ENCODE peak calls at places on chromosomes 5 and 9, in four cellular contexts. A, G, N and M are unnamed samples.

GRCh38 chr5:65103674-65104035 is 334.9 kb downstream of the CWC27 start:
- DNase-seq in A (no peak), G (no peak), N (no peak), M (no peak)

GRCh38 chr5:10351199-10351881 is 2.2 kb upstream of the MARCHF6 start:
- DNase-seq in A (no peak), G (peak; percentile 41), N (peak; percentile 64), M (no peak)

GRCh38 chr5:56569576-56569975 is 245.8 kb upstream of the MAP3K1 start:
- DNase-seq in A (no peak), G (no peak), N (no peak), M (no peak)

GRCh38 chr5:9557696-9558095 is 11.8 kb upstream of the SEMA5A start:
- DNase-seq in A (no peak), G (no peak), N (no peak), M (no peak)

GRCh38 chr5:139138790-139139189 is 59.4 kb downstream of the SIL1 start:
- DNase-seq in A (no peak), G (peak; percentile 44), N (no peak), M (no peak)

GRCh38 chr5:52878671-52879070 is 91.0 kb downstream of the ITGA1 start:
- DNase-seq in A (no peak), G (no peak), N (no peak), M (no peak)

GRCh38 chr5:18977880-18978279 is 1010.1 kb downstream of the CDH18 start:
- DNase-seq in A (no peak), G (no peak), N (no peak), M (no peak)

GRCh38 chr5:122839731-122840130 is 5.7 kb upstream of the SNX24 start:
- DNase-seq in A (no peak), G (no peak), N (no peak), M (no peak)

GRCh38 chr5:415928-416635 is 26.9 kb upstream of the EXOC3 start:
- DNase-seq in A (no peak), G (peak; percentile 38), N (no peak), M (no peak)
- TF ChIP-seq SP1 in A (no peak), G (no peak), N (no peak), M (no peak)

DNA sequence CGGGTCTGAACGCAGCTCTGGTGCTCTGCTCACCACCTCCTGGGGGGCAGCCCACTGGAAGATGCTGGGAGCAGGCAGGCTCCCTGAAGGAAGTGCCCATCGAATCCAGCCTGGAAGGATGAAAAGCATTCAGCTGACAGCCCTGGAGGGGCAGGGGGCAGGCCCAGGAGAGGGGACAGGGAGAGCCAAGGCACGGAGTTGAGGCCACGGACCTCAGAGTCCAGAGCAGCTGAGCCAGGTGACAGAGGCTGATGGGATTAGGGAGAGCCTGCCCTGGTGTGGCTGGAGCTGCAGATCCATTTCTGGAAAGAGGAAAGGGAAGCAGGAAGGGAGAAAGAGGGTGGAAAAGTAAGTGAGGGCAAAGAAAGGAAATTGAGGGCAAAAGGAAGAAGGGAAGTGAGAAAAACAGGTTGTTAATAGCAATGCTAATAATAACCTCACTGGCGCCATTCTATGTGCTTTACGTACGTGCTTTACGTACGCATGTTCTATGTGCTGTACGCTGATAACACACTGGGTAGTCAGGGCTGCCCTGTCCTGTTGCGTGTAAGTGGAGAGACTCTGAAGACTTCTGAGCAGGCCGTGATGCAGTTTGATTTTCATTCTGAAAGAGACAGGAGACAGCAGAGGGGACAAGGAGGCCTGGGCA is 52.6 kb downstream of the LMX1B start:
- DNase-seq in A (peak; percentile 20), G (no peak), N (peak; percentile 37), M (no peak)
- TF ChIP-seq BHLHE40 in A (no peak), G (no peak), N (no peak), M (no peak)

DNA sequence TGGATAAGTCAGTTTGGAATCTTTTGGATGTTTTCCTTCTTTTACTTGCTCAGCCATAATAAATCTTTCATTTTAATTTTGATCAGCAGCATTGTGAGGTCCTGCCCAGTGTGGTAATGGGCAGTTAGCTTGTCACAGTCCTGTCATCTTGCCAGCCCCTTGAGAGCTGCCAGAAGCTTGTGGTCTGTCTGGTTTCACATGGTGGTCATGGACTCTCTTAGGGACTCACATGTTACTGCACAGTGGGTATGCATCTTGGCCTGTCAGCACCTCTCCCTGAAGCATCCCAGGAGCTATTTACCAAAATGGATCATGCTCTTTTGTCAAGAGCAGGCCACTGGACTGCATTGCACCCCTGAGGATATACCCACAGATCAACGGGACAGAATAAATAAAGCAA is 60.3 kb downstream of the DAPK1 start:
- DNase-seq in A (peak; percentile 64), G (no peak), N (no peak), M (no peak)
- TF ChIP-seq SP1 in A (no peak), G (no peak), N (no peak), M (no peak)

DNA sequence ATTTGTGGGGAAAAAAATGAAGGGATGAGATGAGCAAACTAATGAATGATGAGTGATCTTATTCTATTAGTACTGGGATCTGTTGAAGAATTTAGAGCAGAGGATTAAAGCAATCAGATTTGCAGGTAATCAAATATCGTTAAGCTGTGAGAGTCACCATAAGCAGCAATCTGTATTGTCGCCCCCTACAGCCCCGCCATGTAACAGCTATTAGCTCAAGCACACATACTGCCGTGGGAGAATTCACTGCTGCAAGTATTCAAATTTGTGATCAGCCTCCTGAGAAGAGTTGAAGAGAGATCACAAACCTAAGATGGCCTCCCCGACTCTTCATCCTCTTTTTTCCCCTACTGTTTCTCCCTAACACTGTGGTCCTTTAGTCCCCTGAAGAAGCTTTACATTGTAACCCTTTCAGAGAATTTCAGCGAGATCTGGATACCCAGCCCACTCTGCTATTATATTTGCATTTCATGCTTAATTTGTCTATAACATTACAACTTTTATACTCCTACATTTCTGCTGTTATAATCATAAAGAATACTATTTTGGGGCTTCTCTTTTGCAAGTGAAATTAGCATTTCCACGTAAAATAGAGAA is 28.5 kb upstream of the PHF24 start:
- DNase-seq in A (no peak), G (peak; percentile 23), N (peak; percentile 21), M (peak; percentile 64)
- TF ChIP-seq BHLHE40 in A (no peak), G (no peak), N (no peak), M (no peak)

DNA sequence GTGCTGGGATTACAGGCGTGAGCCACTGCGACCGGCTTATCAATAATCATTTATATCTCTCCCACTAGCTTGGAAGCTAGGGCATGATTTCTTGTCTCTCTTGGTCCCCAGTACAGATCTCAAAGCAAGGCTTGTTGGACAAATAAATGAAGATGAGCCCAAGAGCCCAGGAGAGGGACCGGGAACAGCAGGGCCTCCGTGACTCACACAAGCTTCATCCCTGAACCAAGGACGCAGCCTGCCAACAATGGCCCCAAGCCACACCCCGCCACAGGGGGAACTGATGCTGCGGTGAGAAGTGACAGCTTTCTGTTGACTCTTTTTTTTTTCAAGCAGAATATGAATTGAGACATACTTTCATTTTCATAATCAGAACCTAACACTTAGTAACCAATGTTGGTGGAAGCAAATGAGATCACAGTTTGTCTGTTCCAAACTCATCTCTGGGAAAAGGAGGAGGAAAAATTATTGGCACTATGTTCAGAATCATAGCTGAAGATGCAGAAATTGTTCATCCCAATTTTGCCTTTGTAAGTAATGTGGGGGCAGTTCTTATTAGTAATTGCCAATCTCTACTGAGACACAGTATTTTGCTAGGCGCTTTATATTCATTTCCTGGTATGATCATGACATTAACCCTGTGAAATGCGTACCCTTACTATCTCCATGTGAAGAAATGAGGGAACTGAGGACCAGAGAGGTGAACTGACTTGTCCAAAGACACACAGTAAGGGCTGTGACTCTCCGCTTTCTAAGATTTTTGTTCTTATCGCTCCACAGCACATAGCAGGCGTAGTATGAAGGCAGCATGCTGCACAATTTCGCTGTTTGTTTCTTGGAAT is 6.6 kb upstream of the DUSP1 start:
- DNase-seq in A (no peak), G (peak; percentile 90), N (peak; percentile 74), M (no peak)
- TF ChIP-seq SP1 in A (peak; percentile 14), G (no peak), N (no peak), M (no peak)

DNA sequence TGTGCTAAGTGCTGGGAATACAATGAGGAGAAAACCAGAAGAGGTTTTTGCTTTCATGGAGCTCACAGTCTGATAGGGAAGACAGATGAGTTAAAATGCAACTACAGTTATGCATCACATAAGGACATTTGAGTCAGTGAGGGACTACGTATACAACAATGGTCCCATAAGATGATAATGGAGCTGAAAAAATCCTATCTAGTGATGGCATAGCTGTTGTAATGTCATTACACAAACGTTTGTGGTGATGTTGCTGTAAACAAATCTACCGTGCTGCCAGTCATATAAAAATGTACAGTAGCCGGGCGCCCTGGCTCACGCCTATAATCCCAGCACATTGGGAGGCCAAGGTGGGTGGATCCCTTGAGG is 110.1 kb upstream of the RAD23B start:
- DNase-seq in A (peak; percentile 39), G (no peak), N (no peak), M (no peak)
- TF ChIP-seq BHLHE40 in A (peak; percentile 50), G (no peak), N (no peak), M (no peak)

GRCh38 chr9:35397216-35397698 is 92.7 kb upstream of the RUSC2 start:
- DNase-seq in A (no peak), G (no peak), N (no peak), M (no peak)
- TF ChIP-seq SP1 in A (no peak), G (no peak), N (no peak), M (no peak)